ENCODE peak calls at places on chromosome 15, in ten cellular contexts. C is T-helper 9 cell, O is kidney epithelial cell, V is DMS153, N is GF-D8, A is A549, S is AG08395, K is ELR, E is astrocyte, P is HuH-7.5. U is an unnamed sample.

GRCh38 chr15:36344887-36345286 is 234.5 kb upstream of the CDIN1 start:
- DNase-seq in C (no peak), O (no peak), V (no peak), N (no peak), A (no peak), S (no peak), K (no peak), E (no peak), P (no peak), U (no peak)

GRCh38 chr15:40441736-40442531 is 1.2 kb downstream of the BAHD1 start:
- DNase-seq in C (peak; percentile 16), O (no peak), V (no peak), N (no peak), A (no peak), S (no peak), K (no peak), E (no peak), P (peak; percentile 51), U (no peak)

GRCh38 chr15:77417642-77418041 is 2.3 kb downstream of the PEAK1 start:
- DNase-seq in C (no peak), O (no peak), V (no peak), N (no peak), A (no peak), S (no peak), K (peak; percentile 37), E (peak; percentile 13), P (no peak), U (no peak)

GRCh38 chr15:101014276-101014675 is 95.1 kb downstream of the LRRK1 start:
- DNase-seq in C (no peak), O (no peak), V (no peak), N (no peak), A (no peak), S (no peak), K (no peak), E (no peak), P (no peak), U (no peak)

GRCh38 chr15:65400760-65401606 is 21.8 kb downstream of the IGDCC4 start:
- DNase-seq in C (peak; percentile 31), O (no peak), V (peak; percentile 1), N (no peak), A (peak; percentile 80), S (peak; percentile 93), K (peak; percentile 79), E (peak; percentile 49), P (peak; percentile 98), U (peak; percentile 50)

GRCh38 chr15:71800835-71801745 is 9.3 kb upstream of the NR2E3 start:
- DNase-seq in C (no peak), O (no peak), V (peak; percentile 14), N (no peak), A (peak; percentile 96), S (peak; percentile 77), K (peak; percentile 82), E (peak; percentile 63), P (peak; percentile 66), U (peak; percentile 67)

GRCh38 chr15:27042646-27043045 is 71.7 kb downstream of the GABRG3 start:
- DNase-seq in C (no peak), O (no peak), V (no peak), N (no peak), A (no peak), S (no peak), K (no peak), E (no peak), P (no peak), U (no peak)

GRCh38 chr15:85854345-85855097 is 59.8 kb upstream of the KLHL25 start:
- DNase-seq in C (peak; percentile 29), O (no peak), V (no peak), N (no peak), A (peak; percentile 76), S (peak; percentile 82), K (peak; percentile 64), E (peak; percentile 38), P (peak; percentile 72), U (peak; percentile 47)

GRCh38 chr15:80788536-80788935 is 9.4 kb downstream of the CEMIP start:
- DNase-seq in C (no peak), O (no peak), V (no peak), N (no peak), A (no peak), S (no peak), K (peak; percentile 55), E (peak; percentile 14), P (no peak), U (no peak)

GRCh38 chr15:101242160-101242998 is 9.5 kb downstream of the CHSY1 start:
- DNase-seq in C (peak; percentile 45), O (no peak), V (no peak), N (peak; percentile 92), A (no peak), S (peak; percentile 76), K (peak; percentile 72), E (peak; percentile 68), P (no peak), U (no peak)

GRCh38 chr15:35506272-35506870 is 39.6 kb downstream of the DPH6 start:
- DNase-seq in C (no peak), O (no peak), V (no peak), N (no peak), A (no peak), S (no peak), K (no peak), E (no peak), P (no peak), U (no peak)

GRCh38 chr15:67510597-67511225 is 10.2 kb upstream of the C15orf61 start:
- DNase-seq in C (no peak), O (no peak), V (no peak), N (no peak), A (no peak), S (peak; percentile 81), K (peak; percentile 82), E (peak; percentile 66), P (no peak), U (no peak)